ENCODE peak calls at places on chromosomes 5 and 9, in nine cellular contexts. L is NCI-H1436 treated with DMSO at 0.1 percent for 48 hours; T is NCI-H1694 treated with DMSO at 0.1 percent for 48 hours; V is aorta; N is NCI-H82; E is T-cell; Q is OCI-M1; M is central memory CD4-positive, alpha-beta T cell; A is EL. C is an unnamed sample.

GRCh38 chr9:113495555-113495954 is 32.0 kb downstream of the RGS3 start:
- DNase-seq in E (no peak), L (no peak), A (no peak), V (no peak), M (no peak), T (no peak), N (no peak), Q (no peak), C (no peak)

GRCh38 chr9:135914921-135915320 is 7.6 kb upstream of the CAMSAP1 start:
- DNase-seq in M (no peak), E (no peak), N (no peak), T (no peak), Q (no peak), L (no peak), A (peak), V (peak), C (no peak)

GRCh38 chr5:121189569-121190305 is 661.9 kb upstream of the FTMT start:
- DNase-seq in V (no peak), E (no peak), M (no peak), N (peak), T (no peak), A (peak), Q (peak), L (no peak), C (no peak)

GRCh38 chr9:101018391-101018990 is 10.0 kb upstream of the PLPPR1 start:
- DNase-seq in N (peak), E (no peak), Q (no peak), L (no peak), A (no peak), T (peak), V (no peak), M (no peak), C (no peak)

GRCh38 chr9:21653091-21653490 is 149.3 kb upstream of the MTAP start:
- DNase-seq in L (no peak), V (no peak), N (no peak), M (no peak), T (no peak), Q (no peak), A (peak), E (no peak), C (no peak)

GRCh38 chr5:157860898-157861894 is 2.3 kb upstream of the CLINT1 start:
- DNase-seq in V (no peak), T (no peak), L (no peak), N (no peak), Q (no peak), A (no peak), M (no peak), E (no peak), C (no peak)

GRCh38 chr5:149747833-149748366 is 17.8 kb downstream of the PPARGC1B start:
- DNase-seq in L (no peak), V (no peak), E (no peak), T (no peak), A (no peak), Q (no peak), M (no peak), N (no peak), C (no peak)

GRCh38 chr5:101271945-101272344 is 368.9 kb upstream of the ST8SIA4 start:
- DNase-seq in L (no peak), E (no peak), A (no peak), Q (peak), V (no peak), M (no peak), T (no peak), N (no peak), C (no peak)

GRCh38 chr5:101429241-101429640 is 526.2 kb upstream of the ST8SIA4 start:
- DNase-seq in L (no peak), A (no peak), E (no peak), T (no peak), V (no peak), M (no peak), Q (no peak), N (no peak), C (no peak)

GRCh38 chr5:13244151-13244550 is 700.3 kb downstream of the DNAH5 start:
- DNase-seq in V (no peak), N (no peak), L (no peak), A (no peak), E (no peak), M (no peak), Q (no peak), T (no peak), C (no peak)

GRCh38 chr9:12266758-12267157 is 426.4 kb upstream of the TYRP1 start:
- DNase-seq in T (no peak), V (no peak), Q (no peak), N (no peak), E (no peak), L (no peak), A (no peak), M (no peak), C (no peak)

GRCh38 chr5:81165493-81166119 is 67.5 kb upstream of the CKMT2 start:
- DNase-seq in M (peak), L (no peak), V (no peak), Q (peak), T (peak), N (peak), A (peak), E (peak), C (peak)

GRCh38 chr5:78787763-78788162 is 139.2 kb upstream of the LHFPL2 start:
- DNase-seq in T (no peak), L (no peak), M (no peak), V (no peak), Q (no peak), N (no peak), A (no peak), E (no peak), C (no peak)

GRCh38 chr9:113296796-113297558 is 6.2 kb downstream of the RNF183 start:
- DNase-seq in E (no peak), T (peak), M (no peak), L (no peak), A (no peak), N (peak), Q (no peak), V (no peak), C (no peak)

GRCh38 chr5:149656576-149657182 is 73.4 kb upstream of the PPARGC1B start:
- DNase-seq in A (peak), T (no peak), L (no peak), M (no peak), E (no peak), V (peak), N (peak), Q (peak), C (no peak)

GRCh38 chr5:39780341-39780740 is 355.6 kb upstream of the DAB2 start:
- DNase-seq in N (no peak), L (no peak), M (no peak), E (no peak), V (no peak), Q (no peak), T (no peak), A (no peak), C (no peak)

GRCh38 chr9:123871781-123872180 is 58.1 kb downstream of the DENND1A start:
- DNase-seq in M (no peak), T (no peak), L (no peak), E (no peak), V (no peak), Q (no peak), A (no peak), N (no peak), C (no peak)

C was measured in CD8-positive, alpha-beta T cell.